ENCODE peak calls at places on chromosomes 12 and 14, in five cellular contexts. G is transverse colon, C is left ventricle myocardium inferior, R is tibial nerve, M is OCI-LY7. O is an unnamed sample.

GRCh38 chr12:25186788-25187397 is 8.1 kb downstream of the DNAI7 start:
- DNase-seq in G (no peak), C (no peak), R (no peak), M (no peak), O (no peak)

GRCh38 chr12:81123611-81124010 is 45.7 kb downstream of the ACSS3 start:
- DNase-seq in M (no peak), G (no peak), R (no peak), C (no peak), O (no peak)

GRCh38 chr14:63205850-63206249 is 1.6 kb downstream of the RHOJ start:
- DNase-seq in G (no peak), R (no peak), M (no peak), C (no peak), O (no peak)

GRCh38 chr12:107207931-107208515 is 114.7 kb upstream of the CRY1 start:
- DNase-seq in G (no peak), R (no peak), M (no peak), C (no peak), O (no peak)

GRCh38 chr12:26471560-26471959 is 276.2 kb downstream of the SSPN start:
- DNase-seq in R (no peak), C (no peak), G (no peak), M (peak; percentile 78), O (no peak)

GRCh38 chr12:46770501-46771183 is 55.2 kb downstream of the SLC38A4 start:
- DNase-seq in G (no peak), C (no peak), R (no peak), M (no peak), O (no peak)

GRCh38 chr12:29893002-29893401 is 109.3 kb upstream of the TMTC1 start:
- DNase-seq in M (no peak), R (no peak), G (no peak), C (no peak), O (no peak)

GRCh38 chr14:80212025-80212402 is 710 bp upstream of the DIO2 start:
- DNase-seq in M (no peak), C (no peak), G (no peak), R (no peak), O (peak; percentile 34)

GRCh38 chr12:65634061-65634460 is 190.2 kb upstream of the HMGA2 start:
- DNase-seq in R (no peak), G (no peak), M (no peak), C (no peak), O (no peak)

GRCh38 chr12:77914089-77914488 is 83.4 kb downstream of the NAV3 start:
- DNase-seq in R (no peak), M (peak; percentile 10), G (no peak), C (no peak), O (no peak)

GRCh38 chr14:68131907-68132306 is 312.3 kb downstream of the RAD51B start:
- DNase-seq in M (no peak), G (no peak), R (no peak), C (no peak), O (no peak)

GRCh38 chr12:5094550-5094949 is 50.9 kb downstream of the KCNA5 start:
- DNase-seq in M (no peak), G (no peak), C (no peak), R (no peak), O (no peak)

GRCh38 chr14:99759546-99759925 is 33.7 kb upstream of the EML1 start:
- DNase-seq in R (no peak), M (no peak), G (no peak), C (no peak), O (no peak)

GRCh38 chr12:53180931-53181645 is 363 bp upstream of the CSAD start:
- DNase-seq in M (peak; percentile 88), R (no peak), C (peak; percentile 80), G (peak; percentile 75), O (peak; percentile 74)

GRCh38 chr14:66434464-66434863 is 51.7 kb upstream of the CCDC196 start:
- DNase-seq in R (no peak), C (no peak), G (no peak), M (no peak), O (no peak)

GRCh38 chr12:77940011-77940423 is 109.3 kb downstream of the NAV3 start:
- DNase-seq in M (no peak), C (no peak), G (no peak), R (no peak), O (no peak)

GRCh38 chr12:110906088-110906487 is 14.3 kb downstream of the MYL2 start:
- DNase-seq in G (no peak), M (peak; percentile 80), R (no peak), C (no peak), O (no peak)

GRCh38 chr12:69243099-69244084 is 4.0 kb downstream of the CPSF6 start:
- DNase-seq in G (no peak), C (no peak), R (no peak), M (peak; percentile 14), O (no peak)

GRCh38 chr12:1880153-1880845 is 38.2 kb downstream of the CACNA2D4 start:
- DNase-seq in G (no peak), C (no peak), R (no peak), M (no peak), O (no peak)

GRCh38 chr12:98997-99396 is 32.4 kb downstream of the IQSEC3 start:
- DNase-seq in G (no peak), R (no peak), C (no peak), M (no peak), O (no peak)
- H3K4me3 ChIP-seq in G (no peak overlapping the region), R (no peak overlapping the region), C (no peak overlapping the region), M (no peak overlapping the region), O (no peak overlapping the region)

DNA sequence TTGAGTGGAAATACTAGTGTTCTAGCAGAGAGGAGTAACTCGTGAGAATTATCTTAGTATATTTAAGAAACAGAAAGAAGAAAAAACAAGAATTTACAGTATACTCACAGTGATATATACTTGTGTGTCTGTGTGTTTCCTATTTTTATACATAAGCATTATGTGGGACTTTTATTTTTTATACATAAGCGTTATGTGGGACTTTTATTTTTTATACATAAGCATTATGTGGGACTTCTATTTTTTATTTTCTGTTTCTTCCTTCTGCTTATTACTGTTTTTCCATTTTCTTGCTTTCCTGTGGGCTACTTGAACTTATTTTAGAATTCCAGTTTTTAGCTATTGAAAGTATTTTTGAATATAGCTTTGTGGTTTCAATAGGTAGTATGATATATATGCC is 6.9 kb upstream of the ZNF140 start:
- DNase-seq in G (no peak), C (no peak), R (no peak), M (no peak), O (no peak)
- H3K9me3 ChIP-seq in G (peaks cover 95% of the 10 kb centered on the region), C (peaks cover 100% of the 10 kb centered on the region), R (peaks cover 100% of the 10 kb centered on the region), M (peaks cover 33% of the 10 kb centered on the region), O (peaks cover 11% of the 10 kb centered on the region)

GRCh38 chr14:75009176-75009575 is 6.5 kb downstream of the EIF2B2 start:
- DNase-seq in R (no peak), G (no peak), M (no peak), C (no peak), O (no peak)
- H3K36me3 ChIP-seq in R (peaks cover 77% of the 10 kb centered on the region), G (peaks cover 31% of the 10 kb centered on the region), M (peaks cover 69% of the 10 kb centered on the region), C (peaks cover 67% of the 10 kb centered on the region), O (peaks cover 48% of the 10 kb centered on the region)

GRCh38 chr12:6818246-6819006 is 3.2 kb upstream of the GPR162 start:
- DNase-seq in G (no peak), M (no peak), C (no peak), R (no peak), O (no peak)
- H3K4me3 ChIP-seq in G (no peak overlapping the region), M (no peak overlapping the region), C (no peak overlapping the region), R (no peak overlapping the region), O (no peak overlapping the region)

GRCh38 chr12:38101753-38102152 is 214.8 kb upstream of the ALG10B start:
- DNase-seq in C (no peak), M (no peak), R (no peak), G (no peak), O (no peak)
- H3K9me3 ChIP-seq in C (peaks cover 29% of the 10 kb centered on the region), M (no peaks in the 10 kb centered on the region), R (peaks cover 22% of the 10 kb centered on the region), G (no peaks in the 10 kb centered on the region), O (no peaks in the 10 kb centered on the region)

GRCh38 chr14:51053157-51053556 is 41.7 kb downstream of the TRIM9 start:
- DNase-seq in C (no peak), G (no peak), M (no peak), R (no peak), O (no peak)
- H3K36me3 ChIP-seq in C (no peaks in the 10 kb centered on the region), G (no peaks in the 10 kb centered on the region), M (no peaks in the 10 kb centered on the region), R (no peaks in the 10 kb centered on the region), O (no peaks in the 10 kb centered on the region)

GRCh38 chr14:70188292-70188607 is 501 bp downstream of the SLC8A3 start:
- DNase-seq in C (no peak), M (no peak), R (no peak), G (no peak), O (no peak)
- H3K4me3 ChIP-seq in C (peak overlapping the region; percentile 64), M (no peak overlapping the region), R (peak overlapping the region; percentile 21), G (peak overlapping the region; percentile 51), O (peak overlapping the region; percentile 21)

DNA sequence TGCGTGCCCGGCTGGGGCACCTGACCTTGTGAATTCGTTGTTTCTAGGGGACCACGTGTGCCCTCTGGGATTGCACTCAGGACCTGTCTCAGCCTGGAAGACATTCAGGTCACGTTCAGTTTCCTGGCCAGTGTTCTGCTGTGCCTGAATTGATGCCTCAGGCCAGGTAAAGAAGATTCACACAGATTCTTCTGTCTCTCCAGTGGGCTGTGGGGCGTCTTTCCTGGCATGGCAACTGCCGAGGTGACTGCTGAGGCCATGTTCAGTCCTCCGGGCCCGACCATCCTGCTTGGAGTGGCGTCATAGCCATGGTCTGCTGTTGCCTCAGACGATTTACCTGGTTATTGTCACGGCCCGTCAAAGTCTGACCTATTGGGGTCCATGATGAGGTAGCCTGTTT is 13.5 kb downstream of the ZNF605 start:
- DNase-seq in C (no peak), G (no peak), R (no peak), M (no peak), O (no peak)
- H3K9me3 ChIP-seq in C (peaks cover 90% of the 10 kb centered on the region), G (peaks cover 80% of the 10 kb centered on the region), R (peaks cover 91% of the 10 kb centered on the region), M (peaks cover under 1% of the 10 kb centered on the region), O (peaks cover 3% of the 10 kb centered on the region)

GRCh38 chr12:120180975-120181374 is 13.5 kb downstream of the GCN1 start:
- DNase-seq in M (no peak), G (no peak), R (no peak), C (no peak), O (no peak)
- H3K36me3 ChIP-seq in M (peaks cover 98% of the 10 kb centered on the region), G (peaks cover 70% of the 10 kb centered on the region), R (peaks cover 93% of the 10 kb centered on the region), C (peaks cover 93% of the 10 kb centered on the region), O (peaks cover 86% of the 10 kb centered on the region)

O was measured in HAP-1.